ENCODE peak calls at places on chromosomes 4 and X, in four cellular contexts. I is HuH-7, K is GM12865, P is HCT116. M is an unnamed sample.
A peak's percentile ranks its signal among the peaks of the same experiment; 100 is the strongest.

GRCh38 chrX:102042706-102043325 is 82.7 kb upstream of the TCEAL2 start:
- DNase-seq in I (no peak), K (no peak), P (no peak), M (peak; percentile 7)

GRCh38 chr4:186221624-186222023 is 5.7 kb upstream of the KLKB1 start:
- DNase-seq in I (no peak), K (no peak), P (no peak), M (no peak)

GRCh38 chr4:139651282-139652194 is 14.1 kb upstream of the MGST2 start:
- DNase-seq in I (peak; percentile 45), K (peak; percentile 76), P (peak; percentile 77), M (peak; percentile 17)

GRCh38 chr4:101651778-101652177 is 138.8 kb upstream of the BANK1 start:
- DNase-seq in I (no peak), K (no peak), P (no peak), M (no peak)

GRCh38 chr4:11774346-11774745 is 345.7 kb upstream of the HS3ST1 start:
- DNase-seq in I (no peak), K (no peak), P (no peak), M (no peak)

GRCh38 chrX:19680580-19680979 is 165.3 kb upstream of the MAP3K15 start:
- DNase-seq in I (no peak), K (no peak), P (no peak), M (no peak)

GRCh38 chr4:52248836-52249235 is 197.7 kb downstream of the SPATA18 start:
- DNase-seq in I (no peak), K (no peak), P (no peak), M (no peak)

GRCh38 chrX:23383411-23383810 is 48.8 kb downstream of the PTCHD1 start:
- DNase-seq in I (no peak), K (no peak), P (no peak), M (no peak)

GRCh38 chrX:120224388-120224787 is 26.2 kb upstream of the ZBTB33 start:
- DNase-seq in I (no peak), K (no peak), P (no peak), M (no peak)

GRCh38 chr4:45064741-45065140 is 338.4 kb upstream of the GNPDA2 start:
- DNase-seq in I (no peak), K (no peak), P (no peak), M (no peak)

GRCh38 chr4:11529625-11530201 is 101.0 kb upstream of the HS3ST1 start:
- DNase-seq in I (peak; percentile 12), K (no peak), P (no peak), M (no peak)

GRCh38 chrX:7170903-7171302 is 22.9 kb upstream of the PUDP start:
- DNase-seq in I (no peak), K (peak; percentile 13), P (no peak), M (no peak)

GRCh38 chrX:8726031-8726652 is 5.8 kb downstream of the ANOS1 start:
- DNase-seq in I (no peak), K (no peak), P (no peak), M (no peak)

M was measured in H54.